ENCODE peak calls at places on chromosomes 2 and 18, in four cellular contexts. F, S, G and R are unnamed samples.

GRCh38 chr18:3453540-3454364 is 3.8 kb downstream of the TGIF1 start:
- DNase-seq in F (no peak), S (peak; percentile 35), G (peak; percentile 99), R (peak; percentile 47)

GRCh38 chr2:98458207-98458606 is 13.5 kb downstream of the INPP4A start:
- DNase-seq in F (no peak), S (peak; percentile 63), G (no peak), R (peak; percentile 42)

GRCh38 chr2:64260817-64261216 is 116.6 kb upstream of the PELI1 start:
- DNase-seq in F (no peak), S (no peak), G (no peak), R (no peak)

GRCh38 chr2:140654565-140654964 is 1476.3 kb downstream of the LRP1B start:
- DNase-seq in F (no peak), S (no peak), G (peak; percentile 73), R (no peak)

GRCh38 chr18:59593291-59593717 is 103.9 kb downstream of the CCBE1 start:
- DNase-seq in F (no peak), S (no peak), G (no peak), R (no peak)

GRCh38 chr2:503288-503999 is 173.8 kb downstream of the TMEM18 start:
- DNase-seq in F (no peak), S (no peak), G (no peak), R (no peak)

GRCh38 chr18:48766487-48766886 is 184.3 kb downstream of the SMAD7 start:
- DNase-seq in F (no peak), S (no peak), G (no peak), R (no peak)

GRCh38 chr2:25851740-25852503 is 26.4 kb downstream of the ASXL2 start:
- DNase-seq in F (peak; percentile 68), S (no peak), G (peak; percentile 89), R (peak; percentile 79)

GRCh38 chr2:221309888-221310287 is 262.2 kb downstream of the EPHA4 start:
- DNase-seq in F (no peak), S (no peak), G (no peak), R (no peak)

GRCh38 chr2:204749319-204749718 is 204.0 kb downstream of the PARD3B start:
- DNase-seq in F (no peak), S (no peak), G (peak; percentile 80), R (no peak)

GRCh38 chr2:240872317-240873097 is 3.9 kb downstream of the AGXT start:
- DNase-seq in F (no peak), S (no peak), G (no peak), R (no peak)

GRCh38 chr2:232532406-232532805 is 6.4 kb downstream of the CHRND start:
- DNase-seq in F (no peak), S (no peak), G (no peak), R (no peak)

GRCh38 chr18:47893939-47894699 is 36.3 kb downstream of the SMAD2 start:
- DNase-seq in F (no peak), S (no peak), G (no peak), R (no peak)

GRCh38 chr2:38467768-38468463 is 90.8 kb upstream of the ATL2 start:
- DNase-seq in F (no peak), S (no peak), G (no peak), R (no peak)

GRCh38 chr2:237437566-237437965 is 23.6 kb upstream of the COL6A3 start:
- DNase-seq in F (no peak), S (no peak), G (no peak), R (no peak)

GRCh38 chr2:102112692-102113665 is 29.6 kb upstream of the IL1R1 start:
- DNase-seq in F (no peak), S (no peak), G (peak; percentile 73), R (no peak)

GRCh38 chr2:222655406-222655747 is 515 bp downstream of the FARSB start:
- DNase-seq in F (no peak), S (no peak), G (peak; percentile 19), R (no peak)

GRCh38 chr2:18516112-18516511 is 44.3 kb downstream of the RDH14 start:
- DNase-seq in F (no peak), S (no peak), G (peak; percentile 57), R (no peak)
- H3K27ac ChIP-seq in F (no peak overlapping the region), S (no peak overlapping the region), G (no peak overlapping the region), R (no peak overlapping the region)

GRCh38 chr2:54568876-54569298 is 112.8 kb downstream of the SPTBN1 start:
- DNase-seq in F (no peak), S (no peak), G (no peak), R (no peak)
- H3K4me1 ChIP-seq in F (peaks cover 93% of the 10 kb centered on the region), S (peaks cover 94% of the 10 kb centered on the region), G (peaks cover 45% of the 10 kb centered on the region), R (peaks cover 96% of the 10 kb centered on the region)

GRCh38 chr2:33599943-33600192 is 769 bp upstream of the FAM98A start:
- DNase-seq in F (no peak), S (no peak), G (no peak), R (no peak)
- H3K27ac ChIP-seq in F (peak overlapping the region; percentile 73), S (peak overlapping the region; percentile 85), G (peak overlapping the region; percentile 68), R (peak overlapping the region; percentile 80)

GRCh38 chr2:67374949-67375348 is 22.2 kb upstream of the ETAA1 start:
- DNase-seq in F (no peak), S (no peak), G (peak; percentile 16), R (no peak)
- H3K4me1 ChIP-seq in F (no peaks in the 10 kb centered on the region), S (no peaks in the 10 kb centered on the region), G (peaks cover 6% of the 10 kb centered on the region), R (no peaks in the 10 kb centered on the region)

GRCh38 chr2:43238176-43238575 is 11.8 kb upstream of the ZFP36L2 start:
- DNase-seq in F (no peak), S (no peak), G (peak; percentile 17), R (no peak)
- H3K27ac ChIP-seq in F (no peak overlapping the region), S (no peak overlapping the region), G (no peak overlapping the region), R (no peak overlapping the region)

DNA sequence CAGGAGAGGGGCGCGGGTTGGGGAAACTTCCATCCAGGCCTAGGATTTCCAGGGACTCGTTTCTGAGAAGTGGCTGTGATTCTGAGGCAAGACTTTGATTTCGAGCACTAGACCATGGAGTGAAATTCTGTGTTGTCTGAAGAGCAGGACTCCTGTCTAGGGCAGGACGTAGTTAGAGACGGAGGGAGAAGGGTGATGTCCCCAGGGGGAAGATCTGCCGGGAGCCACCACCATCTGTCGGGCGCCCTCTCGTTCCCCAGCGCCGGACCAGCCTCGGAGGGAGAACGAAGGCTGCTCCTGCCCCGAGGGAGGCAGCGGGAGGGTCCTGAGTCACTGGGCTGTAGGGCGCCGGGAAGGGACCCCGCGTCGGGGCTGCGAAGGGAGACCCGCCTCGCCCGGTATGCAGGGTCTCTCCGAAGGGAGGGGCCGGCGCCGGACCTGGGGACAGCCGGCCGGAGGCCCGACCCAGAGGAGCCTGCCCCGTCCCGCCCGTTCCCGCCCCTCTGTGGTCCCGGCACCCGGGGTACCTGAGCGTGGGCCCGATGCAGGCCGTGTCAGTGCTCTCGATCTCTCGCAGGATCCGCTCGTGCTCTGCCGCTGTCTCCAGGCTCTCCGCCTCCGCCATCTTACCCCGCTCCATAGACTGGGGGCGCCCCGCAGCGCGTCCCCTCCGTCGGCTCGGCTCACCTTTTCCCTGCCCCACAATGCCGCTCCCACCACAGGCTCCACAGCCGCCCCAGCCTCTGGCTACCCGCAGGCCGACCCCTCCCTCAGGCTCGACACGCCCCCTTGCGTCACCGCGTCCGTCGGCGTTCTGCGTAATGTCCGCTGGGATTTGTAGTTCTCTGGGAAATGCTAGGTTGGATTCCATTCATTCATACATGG is at the start of gene EXOC6B:
- DNase-seq in F (peak; percentile 84), S (peak; percentile 86), G (peak; percentile 84), R (peak; percentile 83)
- H3K4me1 ChIP-seq in F (peaks cover 25% of the 10 kb centered on the region), S (peaks cover 20% of the 10 kb centered on the region), G (peaks cover 17% of the 10 kb centered on the region), R (peaks cover 23% of the 10 kb centered on the region)

DNA sequence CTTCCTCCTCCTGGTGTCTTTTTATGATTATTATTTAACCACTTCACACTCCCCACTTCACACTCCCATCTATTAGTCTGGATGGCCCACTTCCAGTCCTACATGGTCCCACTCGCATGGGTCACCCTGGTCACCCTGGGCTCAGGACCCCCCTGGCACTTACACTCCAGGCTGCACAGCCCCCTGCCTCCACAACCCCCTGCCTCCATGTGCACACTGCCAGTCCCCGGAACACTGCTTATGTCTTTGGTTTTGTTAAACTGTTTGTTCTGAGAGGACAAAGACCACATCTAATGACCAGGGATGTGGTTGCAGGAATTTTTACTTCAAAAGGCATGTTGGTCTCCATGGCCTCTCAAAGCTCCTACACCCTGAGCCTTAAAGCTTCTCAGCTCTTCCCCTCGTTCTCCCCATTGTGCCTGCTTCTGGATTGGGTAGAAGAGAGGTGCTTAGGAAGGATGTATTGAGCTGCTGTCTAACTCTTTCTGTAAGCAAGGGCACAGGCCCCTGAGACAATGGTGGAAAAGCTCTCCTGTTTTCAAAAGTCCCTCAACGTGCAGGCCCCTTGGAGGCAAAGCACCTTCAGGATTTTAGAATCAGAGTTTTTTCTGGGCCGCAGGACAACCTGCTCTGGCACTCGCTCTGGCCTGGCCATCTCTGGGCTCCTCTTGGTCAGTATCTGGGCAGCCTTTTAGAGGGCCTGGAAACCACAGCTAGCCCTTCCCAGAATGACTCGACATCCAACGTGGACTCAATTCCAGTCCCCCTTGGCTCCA is 150.0 kb upstream of the HAAO start:
- DNase-seq in F (no peak), S (no peak), G (no peak), R (no peak)
- H3K27ac ChIP-seq in F (no peak overlapping the region), S (no peak overlapping the region), G (no peak overlapping the region), R (no peak overlapping the region)

DNA sequence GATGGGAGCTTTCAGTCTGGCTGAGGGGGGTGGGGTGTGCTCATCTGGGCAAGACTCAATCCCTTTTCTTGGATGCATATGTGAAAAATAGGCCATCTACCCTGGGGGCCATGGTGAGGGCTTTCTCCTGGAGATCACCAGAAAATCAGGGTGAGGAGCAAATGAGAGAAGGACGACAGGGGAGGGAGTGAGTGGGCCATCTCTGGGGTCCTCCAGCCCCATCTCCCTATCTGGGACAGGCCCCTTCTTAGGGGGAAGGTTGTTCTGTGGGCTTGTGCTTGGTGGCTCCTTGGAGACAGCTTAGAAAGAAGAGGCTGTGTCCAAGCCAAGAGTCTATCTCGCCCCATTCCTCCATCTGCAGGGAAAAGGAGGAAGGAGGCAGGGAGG is 160.2 kb downstream of the DYSF start:
- DNase-seq in F (no peak), S (no peak), G (no peak), R (no peak)
- H3K4me1 ChIP-seq in F (peaks cover 4% of the 10 kb centered on the region), S (no peaks in the 10 kb centered on the region), G (no peaks in the 10 kb centered on the region), R (no peaks in the 10 kb centered on the region)

DNA sequence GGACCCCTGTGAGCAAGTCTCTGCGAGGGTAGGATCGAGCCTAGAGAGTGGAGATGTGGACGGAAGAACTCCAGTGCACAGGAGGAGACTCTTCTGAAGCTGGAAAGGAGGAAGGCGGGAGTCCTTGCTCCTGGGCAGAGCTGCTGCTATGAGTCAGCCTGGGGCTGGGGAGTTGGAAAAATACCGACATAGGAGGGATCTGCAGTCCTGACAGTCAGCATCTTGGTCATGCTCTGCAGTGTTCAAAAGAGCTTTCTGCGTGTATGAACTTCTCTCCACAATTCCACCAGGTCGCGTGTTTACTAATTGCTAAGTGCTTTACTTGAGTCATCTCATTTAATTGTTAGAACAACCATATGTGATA is 233.9 kb downstream of the LDLRAD4 start:
- DNase-seq in F (peak; percentile 10), S (no peak), G (no peak), R (no peak)
- H3K27ac ChIP-seq in F (peak overlapping the region; percentile 75), S (no peak overlapping the region), G (no peak overlapping the region), R (no peak overlapping the region)

GRCh38 chr2:46848446-46848845 is 67.2 kb downstream of the MCFD2 start:
- DNase-seq in F (no peak), S (no peak), G (no peak), R (no peak)

GRCh38 chr2:46845542-46846453 is 69.8 kb downstream of the MCFD2 start:
- DNase-seq in F (no peak), S (no peak), G (no peak), R (no peak)

GRCh38 chr2:46846454-46846990 is 69.1 kb downstream of the MCFD2 start:
- DNase-seq in F (no peak), S (no peak), G (no peak), R (no peak)

GRCh38 chr2:46847726-46848421 is 67.7 kb downstream of the MCFD2 start:
- DNase-seq in F (no peak), S (no peak), G (peak; percentile 90), R (no peak)

GRCh38 chr2:46847185-46847710 is 68.4 kb downstream of the MCFD2 start:
- DNase-seq in F (peak; percentile 52), S (no peak), G (peak; percentile 97), R (no peak)
- H3K4me1 ChIP-seq in F (peaks cover 64% of the 10 kb centered on the region), S (no peaks in the 10 kb centered on the region), G (peaks cover 43% of the 10 kb centered on the region), R (no peaks in the 10 kb centered on the region)